ENCODE peak calls at places on chromosome 13, in nine cellular contexts. One of them, this sample, is unnamed.

GRCh38 chr13:44667950-44668349 is 91.8 kb upstream of the TSC22D1 start:
- DNase-seq in GM13977: peak; percentile 55
- DNase-seq in neural crest cell: no peak
- DNase-seq in AG09319: peak; percentile 57
- DNase-seq in endothelial cell of umbilical vein: peak; percentile 44
- DNase-seq in body of pancreas: no peak
- DNase-seq in Calu3: no peak
- DNase-seq in progenitor cell of endocrine pancreas: no peak
- DNase-seq in BJ: peak; percentile 41
- DNase-seq in this sample: peak; percentile 35

GRCh38 chr13:50529154-50529882 is 314.2 kb downstream of the DLEU7 start:
- DNase-seq in GM13977: no peak
- DNase-seq in Calu3: peak; percentile 34
- DNase-seq in endothelial cell of umbilical vein: peak; percentile 81
- DNase-seq in body of pancreas: peak; percentile 89
- DNase-seq in neural crest cell: no peak
- DNase-seq in BJ: no peak
- DNase-seq in progenitor cell of endocrine pancreas: no peak
- DNase-seq in AG09319: peak; percentile 48
- DNase-seq in this sample: peak; percentile 97

GRCh38 chr13:31982540-31982939 is 49.0 kb upstream of the FRY start:
- DNase-seq in progenitor cell of endocrine pancreas: no peak
- DNase-seq in GM13977: no peak
- DNase-seq in neural crest cell: no peak
- DNase-seq in endothelial cell of umbilical vein: peak; percentile 24
- DNase-seq in BJ: peak; percentile 81
- DNase-seq in body of pancreas: peak; percentile 81
- DNase-seq in AG09319: peak; percentile 46
- DNase-seq in Calu3: peak; percentile 83
- DNase-seq in this sample: peak; percentile 97

GRCh38 chr13:49373699-49374098 is 70.2 kb downstream of the CAB39L start:
- DNase-seq in GM13977: no peak
- DNase-seq in AG09319: no peak
- DNase-seq in neural crest cell: no peak
- DNase-seq in progenitor cell of endocrine pancreas: no peak
- DNase-seq in Calu3: no peak
- DNase-seq in BJ: no peak
- DNase-seq in body of pancreas: no peak
- DNase-seq in endothelial cell of umbilical vein: no peak
- DNase-seq in this sample: no peak

GRCh38 chr13:102724923-102725322 is 30.1 kb upstream of the METTL21C start:
- DNase-seq in progenitor cell of endocrine pancreas: no peak
- DNase-seq in GM13977: no peak
- DNase-seq in neural crest cell: no peak
- DNase-seq in Calu3: peak; percentile 2
- DNase-seq in endothelial cell of umbilical vein: peak; percentile 76
- DNase-seq in body of pancreas: no peak
- DNase-seq in AG09319: no peak
- DNase-seq in BJ: no peak
- DNase-seq in this sample: peak; percentile 75

GRCh38 chr13:44249439-44249838 is 124.2 kb upstream of the SERP2 start:
- DNase-seq in Calu3: no peak
- DNase-seq in endothelial cell of umbilical vein: peak; percentile 60
- DNase-seq in AG09319: no peak
- DNase-seq in BJ: peak; percentile 51
- DNase-seq in neural crest cell: no peak
- DNase-seq in body of pancreas: peak; percentile 56
- DNase-seq in GM13977: no peak
- DNase-seq in progenitor cell of endocrine pancreas: no peak
- DNase-seq in this sample: peak; percentile 85

GRCh38 chr13:40787062-40787461 is 2.3 kb upstream of the SLC25A15 start:
- DNase-seq in Calu3: no peak
- DNase-seq in neural crest cell: no peak
- DNase-seq in progenitor cell of endocrine pancreas: no peak
- DNase-seq in AG09319: no peak
- DNase-seq in body of pancreas: no peak
- DNase-seq in GM13977: no peak
- DNase-seq in endothelial cell of umbilical vein: no peak
- DNase-seq in BJ: no peak
- DNase-seq in this sample: peak; percentile 39

GRCh38 chr13:33445024-33445423 is 159.5 kb upstream of the STARD13 start:
- DNase-seq in neural crest cell: no peak
- DNase-seq in BJ: no peak
- DNase-seq in AG09319: no peak
- DNase-seq in GM13977: no peak
- DNase-seq in progenitor cell of endocrine pancreas: no peak
- DNase-seq in body of pancreas: no peak
- DNase-seq in endothelial cell of umbilical vein: no peak
- DNase-seq in Calu3: no peak
- DNase-seq in this sample: no peak

GRCh38 chr13:54733639-54734038 is 1705.0 kb downstream of the OLFM4 start:
- DNase-seq in neural crest cell: no peak
- DNase-seq in BJ: no peak
- DNase-seq in progenitor cell of endocrine pancreas: no peak
- DNase-seq in GM13977: no peak
- DNase-seq in AG09319: no peak
- DNase-seq in body of pancreas: no peak
- DNase-seq in Calu3: no peak
- DNase-seq in endothelial cell of umbilical vein: no peak
- DNase-seq in this sample: no peak

GRCh38 chr13:80339578-80339840 is 1.4 kb downstream of the SPRY2 start:
- DNase-seq in neural crest cell: no peak
- DNase-seq in AG09319: no peak
- DNase-seq in GM13977: no peak
- DNase-seq in BJ: no peak
- DNase-seq in progenitor cell of endocrine pancreas: no peak
- DNase-seq in Calu3: no peak
- DNase-seq in body of pancreas: no peak
- DNase-seq in endothelial cell of umbilical vein: no peak
- DNase-seq in this sample: no peak

GRCh38 chr13:92158335-92158734 is 759.9 kb downstream of the GPC5 start:
- DNase-seq in Calu3: no peak
- DNase-seq in body of pancreas: no peak
- DNase-seq in endothelial cell of umbilical vein: no peak
- DNase-seq in AG09319: no peak
- DNase-seq in GM13977: no peak
- DNase-seq in progenitor cell of endocrine pancreas: no peak
- DNase-seq in neural crest cell: no peak
- DNase-seq in BJ: no peak
- DNase-seq in this sample: peak; percentile 65

GRCh38 chr13:37326319-37326718 is 220.9 kb upstream of the CSNK1A1L start:
- DNase-seq in AG09319: no peak
- DNase-seq in endothelial cell of umbilical vein: no peak
- DNase-seq in neural crest cell: no peak
- DNase-seq in body of pancreas: no peak
- DNase-seq in BJ: no peak
- DNase-seq in Calu3: no peak
- DNase-seq in GM13977: no peak
- DNase-seq in progenitor cell of endocrine pancreas: no peak
- DNase-seq in this sample: peak; percentile 7

GRCh38 chr13:94384217-94384905 is 95.1 kb downstream of the DCT start:
- DNase-seq in neural crest cell: no peak
- DNase-seq in body of pancreas: no peak
- DNase-seq in BJ: no peak
- DNase-seq in endothelial cell of umbilical vein: no peak
- DNase-seq in Calu3: no peak
- DNase-seq in progenitor cell of endocrine pancreas: no peak
- DNase-seq in GM13977: no peak
- DNase-seq in AG09319: no peak
- DNase-seq in this sample: no peak

GRCh38 chr13:58882556-58882955 is 1251.0 kb downstream of the PCDH17 start:
- DNase-seq in BJ: no peak
- DNase-seq in Calu3: no peak
- DNase-seq in GM13977: no peak
- DNase-seq in body of pancreas: no peak
- DNase-seq in neural crest cell: no peak
- DNase-seq in progenitor cell of endocrine pancreas: no peak
- DNase-seq in AG09319: no peak
- DNase-seq in endothelial cell of umbilical vein: no peak
- DNase-seq in this sample: no peak

GRCh38 chr13:80009760-80010159 is 331.2 kb downstream of the SPRY2 start:
- DNase-seq in Calu3: no peak
- DNase-seq in body of pancreas: no peak
- DNase-seq in progenitor cell of endocrine pancreas: no peak
- DNase-seq in endothelial cell of umbilical vein: no peak
- DNase-seq in BJ: no peak
- DNase-seq in AG09319: no peak
- DNase-seq in neural crest cell: no peak
- DNase-seq in GM13977: no peak
- DNase-seq in this sample: no peak

DNA sequence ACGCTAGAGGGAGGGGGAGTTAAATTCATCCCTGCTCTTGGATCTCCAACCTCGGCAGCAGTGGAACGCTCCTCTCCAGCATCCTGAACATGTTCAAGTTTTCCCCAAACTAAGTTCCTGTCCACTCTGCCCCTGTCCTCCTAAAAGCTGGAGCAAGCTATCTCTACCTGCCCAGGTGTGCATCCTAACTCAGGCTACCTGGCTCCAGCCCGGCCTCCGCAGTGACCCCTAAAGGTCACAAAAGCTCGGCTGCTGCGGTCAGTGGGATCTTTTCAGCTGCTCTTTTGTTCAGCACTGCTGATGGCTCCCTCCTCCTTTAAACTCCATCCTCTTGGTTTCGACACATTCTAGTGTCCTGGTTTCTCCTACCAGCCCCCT is 1.4 kb downstream of the DCUN1D2 start:
- DNase-seq in BJ: no peak
- DNase-seq in GM13977: no peak
- DNase-seq in AG09319: no peak
- DNase-seq in progenitor cell of endocrine pancreas: no peak
- DNase-seq in neural crest cell: no peak
- DNase-seq in body of pancreas: peak; percentile 32
- DNase-seq in endothelial cell of umbilical vein: no peak
- DNase-seq in Calu3: peak; percentile 1
- DNase-seq in this sample: no peak
- TF ChIP-seq CTCF in BJ: no peak
- TF ChIP-seq CTCF in GM13977: no peak
- TF ChIP-seq CTCF in AG09319: no peak
- TF ChIP-seq CTCF in progenitor cell of endocrine pancreas: peak; percentile 52
- TF ChIP-seq CTCF in neural crest cell: no peak
- TF ChIP-seq CTCF in body of pancreas: no peak
- TF ChIP-seq CTCF in endothelial cell of umbilical vein: no peak
- TF ChIP-seq CTCF in Calu3: no peak
- TF ChIP-seq CTCF in this sample: no peak

DNA sequence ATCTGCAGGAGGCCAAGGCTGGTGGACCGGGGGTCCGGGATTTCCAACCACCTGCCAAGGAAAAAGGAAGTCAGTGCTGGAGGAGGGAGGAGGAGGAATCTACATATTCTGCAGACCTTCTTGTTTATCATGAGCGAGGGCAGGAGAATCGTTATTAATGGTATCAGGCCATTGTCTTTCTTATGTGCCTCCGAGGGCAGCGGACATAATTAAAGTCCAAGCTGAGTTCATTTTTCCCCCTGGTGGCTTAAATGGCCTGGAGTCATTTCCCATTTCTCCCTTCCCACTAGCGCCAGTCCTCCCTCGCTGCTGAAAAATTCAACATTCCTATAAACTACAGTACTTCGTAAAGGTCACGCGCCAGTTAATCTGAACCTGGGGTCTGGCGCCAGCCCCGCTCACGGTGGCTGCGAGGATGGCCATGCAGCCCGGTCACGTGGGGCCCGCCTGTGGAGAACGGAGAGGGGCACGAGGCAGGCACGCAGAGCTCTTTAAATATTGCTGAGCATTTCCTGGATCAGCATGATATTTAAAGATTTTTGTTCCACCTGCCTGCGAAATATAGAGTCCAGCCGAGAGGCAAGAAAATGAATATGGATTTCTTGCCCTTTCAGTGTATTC is 85.2 kb upstream of the PCDH8 start:
- DNase-seq in Calu3: no peak
- DNase-seq in body of pancreas: no peak
- DNase-seq in progenitor cell of endocrine pancreas: no peak
- DNase-seq in neural crest cell: no peak
- DNase-seq in AG09319: no peak
- DNase-seq in endothelial cell of umbilical vein: no peak
- DNase-seq in GM13977: no peak
- DNase-seq in BJ: no peak
- DNase-seq in this sample: no peak
- TF ChIP-seq CTCF in Calu3: no peak
- TF ChIP-seq CTCF in body of pancreas: no peak
- TF ChIP-seq CTCF in progenitor cell of endocrine pancreas: no peak
- TF ChIP-seq CTCF in neural crest cell: no peak
- TF ChIP-seq CTCF in AG09319: no peak
- TF ChIP-seq CTCF in endothelial cell of umbilical vein: no peak
- TF ChIP-seq CTCF in GM13977: no peak
- TF ChIP-seq CTCF in BJ: no peak
- TF ChIP-seq CTCF in this sample: no peak

DNA sequence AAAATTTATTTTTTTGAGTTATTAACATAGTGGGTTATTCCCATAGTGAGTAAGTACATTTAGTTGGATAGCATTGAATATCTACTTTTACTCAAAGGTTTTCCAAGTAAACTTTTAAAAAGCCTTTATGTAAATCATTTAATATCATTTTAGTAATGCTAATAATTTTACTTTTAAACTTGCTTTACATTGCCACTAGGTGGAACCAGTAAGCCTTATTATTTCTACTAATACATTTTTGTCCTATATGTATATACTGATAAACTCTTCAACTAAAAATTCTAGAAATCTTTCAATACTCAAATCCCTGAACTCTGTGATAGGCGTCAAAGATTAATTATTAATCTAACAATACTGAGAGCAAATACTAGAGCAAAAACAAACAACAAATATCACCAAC is 1709.2 kb upstream of the PCDH20 start:
- DNase-seq in Calu3: no peak
- DNase-seq in GM13977: no peak
- DNase-seq in BJ: no peak
- DNase-seq in neural crest cell: no peak
- DNase-seq in endothelial cell of umbilical vein: peak; percentile 29
- DNase-seq in progenitor cell of endocrine pancreas: no peak
- DNase-seq in AG09319: no peak
- DNase-seq in body of pancreas: no peak
- DNase-seq in this sample: peak; percentile 50
- TF ChIP-seq CTCF in Calu3: no peak
- TF ChIP-seq CTCF in GM13977: peak; percentile 32
- TF ChIP-seq CTCF in BJ: peak; percentile 23
- TF ChIP-seq CTCF in neural crest cell: peak; percentile 76
- TF ChIP-seq CTCF in endothelial cell of umbilical vein: no peak
- TF ChIP-seq CTCF in progenitor cell of endocrine pancreas: peak; percentile 75
- TF ChIP-seq CTCF in AG09319: peak; percentile 41
- TF ChIP-seq CTCF in body of pancreas: peak; percentile 44
- TF ChIP-seq CTCF in this sample: peak; percentile 33

DNA sequence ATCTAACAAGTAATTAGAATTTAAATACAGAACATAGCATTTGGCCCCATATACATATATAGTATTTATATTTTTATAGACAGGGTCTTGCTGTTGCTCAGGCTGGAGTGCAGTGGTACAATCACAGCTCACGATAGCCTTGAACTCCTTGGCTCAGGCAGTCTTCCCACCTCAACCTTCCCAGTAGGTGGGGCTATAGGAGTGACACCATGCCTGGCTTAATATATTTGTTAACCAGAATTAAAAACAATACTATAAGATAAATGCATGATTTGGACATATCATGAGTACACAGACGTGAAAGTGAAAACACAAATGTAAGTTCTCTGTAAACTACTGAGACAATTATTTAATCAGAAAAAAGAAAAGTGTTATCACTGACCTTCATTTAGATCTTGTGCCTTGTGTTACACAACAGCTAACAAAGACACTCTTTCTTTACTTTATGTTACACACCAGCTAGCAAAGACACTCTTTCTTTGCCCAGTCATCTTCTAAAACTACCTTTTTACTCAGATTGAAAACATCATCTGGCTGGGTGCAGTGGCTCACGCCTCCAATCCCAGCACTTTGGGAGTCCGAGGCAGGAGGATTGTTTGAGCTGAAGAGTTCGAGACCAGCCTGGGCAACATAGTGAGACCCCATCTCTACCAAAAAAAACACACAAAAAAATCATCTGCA is 22.6 kb downstream of the CARS2 start:
- DNase-seq in Calu3: no peak
- DNase-seq in neural crest cell: no peak
- DNase-seq in endothelial cell of umbilical vein: peak; percentile 48
- DNase-seq in GM13977: no peak
- DNase-seq in progenitor cell of endocrine pancreas: no peak
- DNase-seq in BJ: no peak
- DNase-seq in body of pancreas: peak; percentile 27
- DNase-seq in AG09319: no peak
- DNase-seq in this sample: peak; percentile 36
- TF ChIP-seq CTCF in Calu3: no peak
- TF ChIP-seq CTCF in neural crest cell: peak; percentile 40
- TF ChIP-seq CTCF in endothelial cell of umbilical vein: peak; percentile 54
- TF ChIP-seq CTCF in GM13977: peak; percentile 58
- TF ChIP-seq CTCF in progenitor cell of endocrine pancreas: peak; percentile 36
- TF ChIP-seq CTCF in BJ: peak; percentile 28
- TF ChIP-seq CTCF in body of pancreas: peak; percentile 30
- TF ChIP-seq CTCF in AG09319: peak; percentile 51
- TF ChIP-seq CTCF in this sample: peak; percentile 36